ENCODE peak calls at places on chromosomes 3 and 15, in eight cellular contexts. Z is left ventricle myocardium inferior, H is AG04450, F is A549, W is coronary artery, K is upper lobe of right lung, B is ecto neural progenitor cell, D is fibroblast of lung. Y is an unnamed sample.

GRCh38 chr15:62105266-62105665 is 38.5 kb downstream of the C2CD4A start:
- DNase-seq in K (no peak), D (no peak), F (no peak), B (no peak), Z (no peak), H (no peak), W (no peak), Y (no peak)

GRCh38 chr15:23647421-23648375 is at the start of gene MAGEL2:
- DNase-seq in F (no peak), Z (no peak), B (peak), D (no peak), K (no peak), W (no peak), H (no peak), Y (no peak)

GRCh38 chr3:150603090-150603887 is at the start of gene SELENOT:
- DNase-seq in H (peak), B (peak), W (peak), Z (peak), K (peak), F (peak), D (peak), Y (peak)

GRCh38 chr3:29649815-29650547 is 369.1 kb downstream of the RBMS3 start:
- DNase-seq in W (no peak), K (no peak), F (peak), H (no peak), D (peak), Z (peak), B (no peak), Y (peak)

GRCh38 chr3:127180859-127181258 is 12.1 kb upstream of the PRR23E start:
- DNase-seq in D (no peak), W (peak), F (no peak), B (no peak), Z (no peak), K (peak), H (no peak), Y (no peak)

GRCh38 chr3:117165611-117166051 is 456.1 kb downstream of the TUSC7 start:
- DNase-seq in K (no peak), Z (no peak), B (peak), W (no peak), H (no peak), D (no peak), F (peak), Y (no peak)

GRCh38 chr3:114863848-114864247 is 283.2 kb downstream of the ZBTB20 start:
- DNase-seq in H (no peak), F (no peak), K (no peak), D (peak), W (no peak), B (no peak), Z (no peak), Y (no peak)

GRCh38 chr15:48913141-48913540 is 35.2 kb downstream of the EID1 start:
- DNase-seq in F (peak), W (no peak), Z (no peak), B (no peak), H (no peak), D (no peak), K (no peak), Y (no peak)